ENCODE peak calls at places on chromosomes 4 and X, in six cellular contexts. B is glomerular endothelial cell, C is head of caudate nucleus, Q is sigmoid colon, V is D341Med, J is heart right ventricle. N is an unnamed sample.

GRCh38 chr4:38464328-38464727 is 199.7 kb upstream of the KLF3 start:
- DNase-seq in B (no peak), C (no peak), Q (no peak), V (no peak), J (no peak), N (no peak)

GRCh38 chr4:51849430-51849829 is 6.5 kb downstream of the DCUN1D4 start:
- DNase-seq in B (no peak), C (no peak), Q (no peak), V (no peak), J (no peak), N (no peak)

GRCh38 chr4:68076194-68076593 is 53.5 kb downstream of the TMPRSS11F start:
- DNase-seq in B (no peak), C (no peak), Q (no peak), V (no peak), J (no peak), N (no peak)

GRCh38 chrX:97021680-97022079 is 138.0 kb downstream of the RPA4 start:
- DNase-seq in B (no peak), C (no peak), Q (no peak), V (no peak), J (no peak), N (no peak)

GRCh38 chr4:67928547-67928946 is 34.7 kb downstream of the TMPRSS11A start:
- DNase-seq in B (no peak), C (no peak), Q (no peak), V (no peak), J (no peak), N (no peak)

GRCh38 chr4:19987746-19988145 is 264.0 kb upstream of the SLIT2 start:
- DNase-seq in B (no peak), C (no peak), Q (no peak), V (no peak), J (no peak), N (no peak)

GRCh38 chr4:138216272-138216867 is 25.8 kb downstream of the SLC7A11 start:
- DNase-seq in B (no peak), C (no peak), Q (no peak), V (no peak), J (no peak), N (no peak)

GRCh38 chrX:115602729-115603389 is 41.9 kb downstream of the PLS3 start:
- DNase-seq in B (no peak), C (no peak), Q (no peak), V (no peak), J (no peak), N (no peak)

GRCh38 chrX:65587616-65588526 is 53.3 kb upstream of the LAS1L start:
- DNase-seq in B (no peak), C (peak), Q (peak), V (no peak), J (peak), N (peak)

GRCh38 chr4:24999392-25000104 is 31.2 kb downstream of the LGI2 start:
- DNase-seq in B (no peak), C (no peak), Q (no peak), V (no peak), J (no peak), N (no peak)

N was measured in heart left ventricle.